ENCODE peak calls at places on chromosome 11, in four cellular contexts. P is HCT116, J is H1, C is K562. K is an unnamed sample.

GRCh38 chr11:416757-417621 is 2.2 kb upstream of the SIGIRR start:
- DNase-seq in J (peak), C (no peak), P (no peak), K (no peak)

GRCh38 chr11:44456544-44457270 is 108.8 kb upstream of the CD82 start:
- DNase-seq in P (peak), C (no peak), J (peak), K (no peak)

GRCh38 chr11:85539029-85539689 is 88.0 kb downstream of the DLG2 start:
- DNase-seq in C (no peak), P (no peak), J (no peak), K (no peak)

GRCh38 chr11:124897681-124898680 is at the start of gene ROBO4:
- DNase-seq in C (no peak), P (peak), J (peak), K (no peak)

GRCh38 chr11:26227311-26227710 is 104.6 kb upstream of the ANO3 start:
- DNase-seq in J (no peak), P (no peak), C (no peak), K (peak)

GRCh38 chr11:74357449-74357848 is 40.8 kb downstream of the PGM2L1 start:
- DNase-seq in J (no peak), P (no peak), C (no peak), K (no peak)

GRCh38 chr11:12827929-12828812 is 153.9 kb downstream of the TEAD1 start:
- DNase-seq in J (no peak), P (no peak), C (no peak), K (no peak)

GRCh38 chr11:19975414-19975990 is 184.8 kb downstream of the DBX1 start:
- DNase-seq in C (no peak), J (no peak), P (no peak), K (no peak)

GRCh38 chr11:20015101-20015500 is 145.2 kb downstream of the DBX1 start:
- DNase-seq in C (no peak), P (no peak), J (no peak), K (no peak)

GRCh38 chr11:65110354-65110861 is 1.3 kb upstream of the TM7SF2 start:
- DNase-seq in P (no peak), C (peak), J (peak), K (no peak)

DNA sequence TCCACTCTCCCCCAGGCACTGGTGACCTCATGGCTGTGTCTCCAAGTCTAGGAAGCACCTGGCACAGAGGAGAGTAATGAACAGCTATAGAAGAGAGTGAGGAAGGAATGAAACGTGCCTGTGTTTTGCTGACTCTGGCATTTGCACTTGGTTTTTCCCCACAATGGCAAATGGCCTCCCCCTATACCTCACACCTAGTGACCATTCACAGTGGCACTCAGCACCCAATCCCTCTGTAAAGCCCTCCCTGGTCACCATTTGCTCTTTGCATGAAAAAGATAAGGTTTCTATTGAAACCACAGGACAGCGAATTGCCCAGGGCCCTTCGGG is 236.9 kb downstream of the GRIK4 start:
- DNase-seq in J (no peak), P (no peak), C (no peak), K (no peak)
- TF ChIP-seq RAD21 in J (no peak), P (no peak), C (no peak), K (no peak)

DNA sequence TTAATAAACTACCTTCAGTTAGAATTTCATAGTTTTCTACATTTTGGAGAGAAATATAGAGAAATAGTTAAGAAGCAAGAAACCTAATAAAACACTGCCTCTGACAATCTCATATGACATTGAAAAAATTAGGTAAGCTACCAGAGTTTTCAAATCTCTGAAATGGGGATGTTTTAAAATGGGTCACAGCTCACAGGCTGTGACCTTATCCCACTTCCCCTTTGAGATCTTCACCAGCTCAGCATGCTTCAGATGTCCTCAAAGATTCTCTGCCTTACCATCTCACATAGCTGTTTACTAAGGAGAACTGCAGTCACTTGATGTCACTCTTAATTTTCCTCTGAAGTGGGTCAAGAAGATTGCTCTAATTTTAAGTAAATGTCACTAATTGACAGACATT is 717.8 kb downstream of the JRKL start:
- DNase-seq in P (no peak), J (no peak), C (no peak), K (no peak)
- TF ChIP-seq YY1 in P (no peak), J (no peak), C (no peak), K (no peak)

GRCh38 chr11:46278387-46279173 is 1.1 kb downstream of the CREB3L1 start:
- DNase-seq in C (peak), J (peak), P (no peak), K (no peak)

GRCh38 chr11:46277623-46278386 is at the start of gene CREB3L1:
- DNase-seq in C (peak), J (peak), P (no peak), K (no peak)

GRCh38 chr11:46285173-46285572 is 7.7 kb downstream of the CREB3L1 start:
- DNase-seq in J (no peak), P (no peak), C (no peak), K (no peak)

GRCh38 chr11:46279393-46280099 is 2.1 kb downstream of the CREB3L1 start:
- DNase-seq in P (no peak), C (no peak), J (no peak), K (no peak)

GRCh38 chr11:46281374-46281831 is 3.9 kb downstream of the CREB3L1 start:
- DNase-seq in J (peak), P (no peak), C (peak), K (no peak)
- TF ChIP-seq RAD21 in J (no peak), P (no peak), C (no peak), K (no peak)

GRCh38 chr11:112334381-112334780 is 73.7 kb upstream of the PLET1 start:
- DNase-seq in C (no peak), P (no peak), J (no peak), K (no peak)
- TF ChIP-seq YY1 in C (no peak), P (no peak), J (no peak), K (no peak)